ENCODE peak calls at places on chromosomes 16 and 17, in four cellular contexts. One of them, this sample, is unnamed.
A peak's percentile ranks its signal among the peaks of the same experiment; 100 is the strongest.

GRCh38 chr16:76963614-76964315 is 227.2 kb upstream of the MON1B start:
- DNase-seq in CD8-positive, alpha-beta T cell: no peak
- DNase-seq in body of pancreas: no peak
- DNase-seq in cardiac muscle cell: no peak
- DNase-seq in this sample: no peak

GRCh38 chr17:55089955-55090573 is 121.5 kb downstream of the STXBP4 start:
- DNase-seq in CD8-positive, alpha-beta T cell: no peak
- DNase-seq in body of pancreas: no peak
- DNase-seq in cardiac muscle cell: no peak
- DNase-seq in this sample: peak; percentile 47

GRCh38 chr17:79808763-79809529 is 12.1 kb upstream of the CBX8 start:
- DNase-seq in CD8-positive, alpha-beta T cell: no peak
- DNase-seq in body of pancreas: peak; percentile 69
- DNase-seq in cardiac muscle cell: no peak
- DNase-seq in this sample: peak; percentile 81

GRCh38 chr16:84303023-84303422 is 8.3 kb downstream of the WFDC1 start:
- DNase-seq in CD8-positive, alpha-beta T cell: no peak
- DNase-seq in body of pancreas: no peak
- DNase-seq in cardiac muscle cell: no peak
- DNase-seq in this sample: no peak

GRCh38 chr17:13952252-13952721 is 117.0 kb upstream of the COX10 start:
- DNase-seq in CD8-positive, alpha-beta T cell: no peak
- DNase-seq in body of pancreas: no peak
- DNase-seq in cardiac muscle cell: peak; percentile 59
- DNase-seq in this sample: no peak

GRCh38 chr16:57637965-57638364 is 9.5 kb downstream of the ADGRG1 start:
- DNase-seq in CD8-positive, alpha-beta T cell: no peak
- DNase-seq in body of pancreas: no peak
- DNase-seq in cardiac muscle cell: no peak
- DNase-seq in this sample: no peak

GRCh38 chr16:72840591-72841381 is 207.1 kb downstream of the ZFHX3 start:
- DNase-seq in CD8-positive, alpha-beta T cell: no peak
- DNase-seq in body of pancreas: no peak
- DNase-seq in cardiac muscle cell: no peak
- DNase-seq in this sample: no peak

GRCh38 chr16:24015923-24016322 is 180.1 kb downstream of the PRKCB start:
- DNase-seq in CD8-positive, alpha-beta T cell: no peak
- DNase-seq in body of pancreas: no peak
- DNase-seq in cardiac muscle cell: no peak
- DNase-seq in this sample: no peak

GRCh38 chr17:81672504-81672903 is 6.0 kb downstream of the CCDC137 start:
- DNase-seq in CD8-positive, alpha-beta T cell: no peak
- DNase-seq in body of pancreas: no peak
- DNase-seq in cardiac muscle cell: no peak
- DNase-seq in this sample: no peak

GRCh38 chr17:74283371-74283673 is 9.3 kb downstream of the DNAI2 start:
- DNase-seq in CD8-positive, alpha-beta T cell: no peak
- DNase-seq in body of pancreas: no peak
- DNase-seq in cardiac muscle cell: no peak
- DNase-seq in this sample: no peak

GRCh38 chr17:39246274-39246673 is 20.5 kb upstream of the STAC2 start:
- DNase-seq in CD8-positive, alpha-beta T cell: no peak
- DNase-seq in body of pancreas: no peak
- DNase-seq in cardiac muscle cell: no peak
- DNase-seq in this sample: no peak
- TF ChIP-seq CTCF in CD8-positive, alpha-beta T cell: no peak
- TF ChIP-seq CTCF in body of pancreas: no peak
- TF ChIP-seq CTCF in cardiac muscle cell: peak; percentile 8
- TF ChIP-seq CTCF in this sample: no peak

GRCh38 chr16:82137819-82138177 is 32.2 kb downstream of the MPHOSPH6 start:
- DNase-seq in CD8-positive, alpha-beta T cell: no peak
- DNase-seq in body of pancreas: no peak
- DNase-seq in cardiac muscle cell: no peak
- DNase-seq in this sample: no peak
- TF ChIP-seq CTCF in CD8-positive, alpha-beta T cell: no peak
- TF ChIP-seq CTCF in body of pancreas: no peak
- TF ChIP-seq CTCF in cardiac muscle cell: no peak
- TF ChIP-seq CTCF in this sample: no peak

GRCh38 chr16:3097266-3097665 is 1.8 kb downstream of the ZSCAN10 start:
- DNase-seq in CD8-positive, alpha-beta T cell: no peak
- DNase-seq in body of pancreas: no peak
- DNase-seq in cardiac muscle cell: no peak
- DNase-seq in this sample: no peak

GRCh38 chr16:3092501-3092991 is 6.5 kb downstream of the ZSCAN10 start:
- DNase-seq in CD8-positive, alpha-beta T cell: no peak
- DNase-seq in body of pancreas: no peak
- DNase-seq in cardiac muscle cell: no peak
- DNase-seq in this sample: no peak

GRCh38 chr16:3095869-3096268 is 3.2 kb downstream of the ZSCAN10 start:
- DNase-seq in CD8-positive, alpha-beta T cell: peak; percentile 71
- DNase-seq in body of pancreas: no peak
- DNase-seq in cardiac muscle cell: no peak
- DNase-seq in this sample: peak; percentile 35

GRCh38 chr16:3096362-3096761 is 2.7 kb downstream of the ZSCAN10 start:
- DNase-seq in CD8-positive, alpha-beta T cell: no peak
- DNase-seq in body of pancreas: no peak
- DNase-seq in cardiac muscle cell: no peak
- DNase-seq in this sample: no peak

DNA sequence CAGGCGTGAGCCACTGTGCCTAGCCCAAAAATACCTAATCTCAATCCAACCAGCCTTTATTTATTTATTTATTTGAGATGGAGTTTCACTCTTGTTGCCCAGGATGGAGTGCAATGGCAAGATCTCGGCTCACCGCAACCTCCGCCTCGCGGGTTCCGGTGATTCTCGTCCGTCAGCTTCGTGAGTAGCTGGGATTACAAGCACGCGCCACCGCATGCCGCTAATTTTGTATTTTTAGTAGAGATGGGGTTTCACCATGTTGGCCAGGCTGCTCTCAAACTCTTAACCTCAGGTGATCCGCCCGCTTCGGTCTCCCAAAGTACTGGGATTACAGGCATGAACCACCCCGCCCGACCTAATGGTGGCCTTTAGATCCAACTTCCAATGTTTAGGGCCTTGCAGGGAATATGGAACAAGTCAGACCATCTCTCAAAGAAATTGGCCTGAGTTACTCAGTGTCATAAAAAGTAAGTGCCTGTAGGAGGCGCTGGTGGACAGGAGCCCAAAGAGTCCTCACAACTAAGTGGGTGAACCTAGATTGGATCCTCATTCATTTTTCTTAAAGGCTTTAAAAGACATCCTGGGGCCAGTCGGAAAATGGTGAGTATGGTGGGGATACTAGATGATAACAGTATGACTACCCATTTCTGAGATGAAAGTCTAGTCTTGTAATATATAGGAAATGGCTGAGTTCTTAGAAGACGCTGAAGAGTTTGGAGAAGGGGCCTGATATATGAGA is 4.6 kb downstream of the ZSCAN10 start:
- DNase-seq in CD8-positive, alpha-beta T cell: peak; percentile 64
- DNase-seq in body of pancreas: peak; percentile 45
- DNase-seq in cardiac muscle cell: peak; percentile 53
- DNase-seq in this sample: peak; percentile 68
- TF ChIP-seq CTCF in CD8-positive, alpha-beta T cell: peak; percentile 55
- TF ChIP-seq CTCF in body of pancreas: peak; percentile 60
- TF ChIP-seq CTCF in cardiac muscle cell: peak; percentile 63
- TF ChIP-seq CTCF in this sample: peak; percentile 54

GRCh38 chr17:6843241-6843890 is 11.8 kb upstream of the TEKT1 start:
- DNase-seq in CD8-positive, alpha-beta T cell: no peak
- DNase-seq in body of pancreas: no peak
- DNase-seq in cardiac muscle cell: peak; percentile 65
- DNase-seq in this sample: peak; percentile 65
- TF ChIP-seq CTCF in CD8-positive, alpha-beta T cell: peak; percentile 66
- TF ChIP-seq CTCF in body of pancreas: peak; percentile 53
- TF ChIP-seq CTCF in cardiac muscle cell: peak; percentile 41
- TF ChIP-seq CTCF in this sample: peak; percentile 45

This sample was measured in MCF 10A.